ENCODE peak calls at places on chromosomes 7 and 10, in four cellular contexts. E, J, A and F are unnamed samples.
A peak's percentile ranks its signal among the peaks of the same experiment; 100 is the strongest.

GRCh38 chr10:83908987-83909386 is 230.3 kb upstream of the GHITM start:
- DNase-seq in E (no peak), J (no peak), A (no peak), F (no peak)

GRCh38 chr7:50620418-50620817 is 55.2 kb upstream of the DDC start:
- DNase-seq in J (peak; percentile 30), E (no peak), A (no peak), F (no peak)

GRCh38 chr10:85280014-85280413 is 951.6 kb downstream of the CCSER2 start:
- DNase-seq in J (no peak), A (no peak), E (no peak), F (peak; percentile 9)

GRCh38 chr10:69241575-69241974 is 21.4 kb downstream of the HKDC1 start:
- DNase-seq in A (no peak), J (peak; percentile 80), E (no peak), F (peak; percentile 85)

GRCh38 chr7:149776848-149777407 is 3.5 kb upstream of the ZNF467 start:
- DNase-seq in E (no peak), A (no peak), J (no peak), F (no peak)

GRCh38 chr10:35492387-35493195 is 112.5 kb upstream of the GJD4 start:
- DNase-seq in E (no peak), J (no peak), A (no peak), F (no peak)

GRCh38 chr7:93327006-93327633 is 95.0 kb downstream of the VPS50 start:
- DNase-seq in E (no peak), J (peak; percentile 95), A (no peak), F (peak; percentile 5)

GRCh38 chr10:10817609-10818008 is 200.1 kb upstream of the CELF2 start:
- DNase-seq in J (no peak), E (no peak), A (no peak), F (no peak)

GRCh38 chr7:7970620-7971307 is 2.2 kb downstream of the GLCCI1 start:
- DNase-seq in E (no peak), A (no peak), J (peak; percentile 31), F (peak; percentile 10)

GRCh38 chr10:124493191-124493936 is 31.7 kb downstream of the LHPP start:
- DNase-seq in A (no peak), E (no peak), J (no peak), F (no peak)

GRCh38 chr10:9596368-9596920 is 1421.2 kb upstream of the CELF2 start:
- DNase-seq in A (no peak), E (no peak), J (peak; percentile 53), F (peak; percentile 84)

DNA sequence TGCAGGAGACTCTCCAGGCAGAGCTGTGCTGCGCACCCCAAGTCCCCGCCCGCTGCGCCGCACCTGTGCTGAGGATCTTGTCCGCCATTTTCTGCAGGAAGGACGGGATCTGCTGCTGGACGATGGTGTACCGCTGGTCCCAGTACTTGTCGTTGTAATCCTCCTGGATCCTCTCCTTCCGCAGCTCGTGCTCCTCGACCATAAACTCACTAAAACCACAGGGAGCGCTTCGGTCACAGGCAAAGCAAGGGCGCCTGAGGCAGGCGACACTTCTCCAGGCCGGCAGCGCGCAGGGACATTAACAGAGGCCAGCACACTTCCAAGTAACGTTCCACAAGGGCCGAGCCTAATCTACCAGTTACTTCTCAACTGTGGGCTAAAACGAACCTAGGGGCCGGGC is 13.1 kb upstream of the ADAM8 start:
- DNase-seq in J (no peak), E (no peak), A (no peak), F (no peak)
- H3K36me3 ChIP-seq in J (peaks cover 47% of the 10 kb centered on the region), E (peaks cover 90% of the 10 kb centered on the region), A (no peaks in the 10 kb centered on the region), F (peaks cover 29% of the 10 kb centered on the region)

GRCh38 chr7:56537952-56538351 is 421.7 kb upstream of the NUPR2 start:
- DNase-seq in E (no peak), J (no peak), A (no peak), F (no peak)
- H3K4me3 ChIP-seq in E (peak overlapping the region; percentile 11), J (no peak overlapping the region), A (no peak overlapping the region), F (no peak overlapping the region)

GRCh38 chr7:6680146-6680545 is 26.6 kb downstream of the ZNF12 start:
- DNase-seq in E (no peak), J (no peak), A (no peak), F (no peak)

DNA sequence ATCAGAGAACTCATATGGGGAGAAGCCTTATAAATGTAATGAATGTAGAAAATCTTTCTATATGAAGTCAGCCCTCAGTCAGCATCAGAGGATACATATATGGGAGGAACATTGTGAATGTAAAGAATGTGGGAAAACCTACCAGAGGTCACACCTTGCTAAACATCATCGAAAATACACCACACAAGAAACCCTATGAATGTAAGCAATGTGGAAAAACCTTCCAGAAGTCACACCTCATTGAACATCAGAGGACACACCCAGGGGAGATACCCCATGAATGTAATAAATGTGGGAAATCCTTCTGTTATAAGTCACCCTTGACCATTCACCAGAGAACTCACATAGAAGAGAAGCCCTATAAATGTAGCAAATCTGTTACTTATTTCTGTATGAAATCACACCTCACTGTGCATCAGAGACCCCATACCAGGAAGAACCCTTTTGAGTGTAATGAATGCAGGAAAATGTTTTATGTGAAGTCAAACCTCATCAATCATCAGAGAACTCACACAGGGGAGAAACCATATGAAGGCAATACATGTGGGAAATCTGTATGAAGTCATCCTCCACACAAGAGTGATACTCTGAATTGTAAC is 30.8 kb downstream of the ZNF12 start:
- DNase-seq in J (no peak), E (no peak), A (no peak), F (no peak)
- H3K9me3 ChIP-seq in J (no peaks in the 10 kb centered on the region), E (peaks cover 97% of the 10 kb centered on the region), A (no peaks in the 10 kb centered on the region), F (peaks cover 34% of the 10 kb centered on the region)

GRCh38 chr10:97612386-97612785 is 20.9 kb downstream of the MORN4 start:
- DNase-seq in A (no peak), J (peak; percentile 42), E (no peak), F (no peak)
- H3K36me3 ChIP-seq in A (no peaks in the 10 kb centered on the region), J (no peaks in the 10 kb centered on the region), E (peaks cover 21% of the 10 kb centered on the region), F (no peaks in the 10 kb centered on the region)

GRCh38 chr10:13001041-13001886 is at the start of gene CCDC3:
- DNase-seq in J (peak; percentile 24), A (no peak), E (no peak), F (peak; percentile 32)
- H3K4me3 ChIP-seq in J (no peak within 1 kb of the TSS), A (peak within 1 kb of the TSS; percentile 43), E (peak within 1 kb of the TSS; percentile 42), F (peak within 1 kb of the TSS; percentile 22)

GRCh38 chr7:57774300-57774699 is 324.3 kb downstream of the ZNF716 start:
- DNase-seq in A (no peak), E (no peak), J (no peak), F (no peak)

GRCh38 chr7:57772126-57772924 is 322.3 kb downstream of the ZNF716 start:
- DNase-seq in E (no peak), A (no peak), J (no peak), F (no peak)

GRCh38 chr7:57769958-57770357 is 320.0 kb downstream of the ZNF716 start:
- DNase-seq in E (no peak), J (no peak), A (no peak), F (no peak)

DNA sequence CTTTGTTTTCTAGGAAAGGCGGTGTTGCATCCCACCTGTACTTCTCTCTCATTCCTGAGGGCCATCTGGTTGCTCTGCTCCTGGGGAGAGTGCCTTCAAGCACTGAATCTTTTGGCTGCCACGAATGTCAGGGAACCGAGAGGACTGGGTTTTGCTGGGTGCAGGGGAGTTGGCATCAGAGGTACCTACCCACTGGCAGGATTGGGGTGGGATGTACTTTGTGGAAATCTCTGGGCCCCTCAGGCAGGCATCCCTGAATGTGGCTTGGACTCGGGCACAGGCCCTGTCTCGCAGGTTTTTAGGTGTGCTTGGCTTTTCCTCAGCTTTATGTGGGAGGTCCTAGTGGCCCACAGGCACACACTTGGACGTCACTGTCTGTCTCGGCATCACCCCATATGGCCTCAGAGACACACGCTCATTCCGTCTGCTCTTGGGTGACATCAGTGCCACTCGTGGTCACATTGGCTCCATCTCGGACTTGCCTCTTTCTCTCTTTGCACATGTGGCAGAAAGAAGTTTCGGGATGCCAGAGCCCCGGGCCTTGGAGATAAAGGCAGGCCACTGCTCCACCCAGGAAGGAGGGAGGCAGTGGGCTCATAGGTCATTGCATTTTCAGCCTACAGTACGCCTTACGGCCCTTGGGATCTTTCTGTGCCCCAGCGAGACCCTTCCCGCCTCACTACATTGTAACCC is 325.6 kb downstream of the ZNF716 start:
- DNase-seq in A (no peak), E (no peak), J (no peak), F (no peak)
- H3K9me3 ChIP-seq in A (no peaks in the 10 kb centered on the region), E (peaks cover 74% of the 10 kb centered on the region), J (no peaks in the 10 kb centered on the region), F (no peaks in the 10 kb centered on the region)

GRCh38 chr7:33601081-33601480 is 304.3 kb upstream of the BMPER start:
- DNase-seq in J (no peak), A (no peak), E (no peak), F (no peak)
- H3K36me3 ChIP-seq in J (no peaks in the 10 kb centered on the region), A (no peaks in the 10 kb centered on the region), E (no peaks in the 10 kb centered on the region), F (no peaks in the 10 kb centered on the region)